ENCODE peak calls at places on chromosomes 11 and 22, in nine cellular contexts. T, E, J, B, G, Y, N, Q and W are unnamed samples.

GRCh38 chr11:116830184-116830912 is 641 bp downstream of the APOC3 start:
- DNase-seq in N (no peak), E (no peak), G (no peak), Y (no peak), Q (no peak), B (no peak), T (no peak), J (no peak), W (no peak)

GRCh38 chr11:66006134-66006890 is 4.0 kb downstream of the BANF1 start:
- DNase-seq in G (peak; percentile 64), T (no peak), N (no peak), Q (no peak), B (no peak), Y (no peak), E (no peak), J (no peak), W (no peak)

GRCh38 chr11:18115360-18116127 is 9.7 kb upstream of the SAAL1 start:
- DNase-seq in N (no peak), G (peak; percentile 89), Y (peak; percentile 33), J (no peak), Q (no peak), T (peak; percentile 51), B (peak; percentile 72), E (peak; percentile 77), W (peak; percentile 14)

GRCh38 chr11:587978-588380 is 11.7 kb downstream of the PHRF1 start:
- DNase-seq in J (no peak), N (no peak), T (peak; percentile 92), Q (peak; percentile 77), E (peak; percentile 79), Y (no peak), G (no peak), B (peak; percentile 86), W (no peak)

GRCh38 chr22:37316405-37316804 is 34.1 kb downstream of the CYTH4 start:
- DNase-seq in Q (no peak), Y (no peak), E (no peak), T (no peak), B (no peak), N (no peak), J (no peak), G (no peak), W (no peak)

GRCh38 chr22:49268924-49269323 is 558.7 kb downstream of the BRD1 start:
- DNase-seq in T (no peak), J (no peak), G (peak; percentile 51), Y (no peak), Q (no peak), B (no peak), N (no peak), E (no peak), W (no peak)

GRCh38 chr11:85947431-85948272 is 92.5 kb downstream of the CCDC83 start:
- DNase-seq in G (no peak), B (peak; percentile 60), Y (no peak), T (peak; percentile 26), E (no peak), Q (no peak), J (no peak), N (peak; percentile 74), W (peak; percentile 80)

GRCh38 chr11:69398529-69399492 is 82.7 kb upstream of the LINC01488 start:
- DNase-seq in J (no peak), T (no peak), Y (peak; percentile 6), G (no peak), N (peak; percentile 12), Q (no peak), E (peak; percentile 62), B (no peak), W (no peak)

GRCh38 chr11:34809191-34810106 is 106.7 kb downstream of the APIP start:
- DNase-seq in T (no peak), N (no peak), J (no peak), E (peak; percentile 89), Y (no peak), G (no peak), B (no peak), Q (no peak), W (no peak)

GRCh38 chr22:49300951-49301397 is 526.7 kb downstream of the BRD1 start:
- DNase-seq in T (no peak), Q (no peak), E (no peak), N (no peak), G (peak; percentile 20), Y (no peak), J (no peak), B (no peak), W (no peak)

GRCh38 chr22:43297246-43298061 is 45.7 kb downstream of the SCUBE1 start:
- DNase-seq in J (no peak), B (no peak), T (no peak), E (no peak), Y (peak; percentile 34), N (no peak), G (no peak), Q (no peak), W (no peak)

GRCh38 chr11:115612331-115612730 is 108.1 kb upstream of the CADM1 start:
- DNase-seq in T (no peak), Y (no peak), G (peak; percentile 78), J (no peak), E (no peak), N (no peak), Q (no peak), B (no peak), W (no peak)

GRCh38 chr11:133520707-133521106 is 11.6 kb downstream of the OPCML start:
- DNase-seq in Y (no peak), B (no peak), E (no peak), N (no peak), J (no peak), Q (no peak), G (no peak), T (no peak), W (no peak)

GRCh38 chr22:23273445-23274145 is 93.3 kb downstream of the BCR start:
- DNase-seq in J (no peak), G (no peak), Q (no peak), N (no peak), Y (no peak), B (no peak), E (peak; percentile 28), T (no peak), W (no peak)
- TF ChIP-seq CTCF in J (no peak), G (no peak), Q (no peak), N (no peak), Y (no peak), B (no peak), E (no peak), T (no peak), W (no peak)

GRCh38 chr11:31264834-31265233 is 104.7 kb downstream of the DCDC1 start:
- DNase-seq in Y (no peak), B (no peak), N (no peak), J (no peak), Q (no peak), T (no peak), G (no peak), E (no peak), W (no peak)
- TF ChIP-seq CTCF in Y (no peak), B (no peak), N (no peak), J (no peak), Q (no peak), T (no peak), G (peak; percentile 56), E (no peak), W (no peak)

DNA sequence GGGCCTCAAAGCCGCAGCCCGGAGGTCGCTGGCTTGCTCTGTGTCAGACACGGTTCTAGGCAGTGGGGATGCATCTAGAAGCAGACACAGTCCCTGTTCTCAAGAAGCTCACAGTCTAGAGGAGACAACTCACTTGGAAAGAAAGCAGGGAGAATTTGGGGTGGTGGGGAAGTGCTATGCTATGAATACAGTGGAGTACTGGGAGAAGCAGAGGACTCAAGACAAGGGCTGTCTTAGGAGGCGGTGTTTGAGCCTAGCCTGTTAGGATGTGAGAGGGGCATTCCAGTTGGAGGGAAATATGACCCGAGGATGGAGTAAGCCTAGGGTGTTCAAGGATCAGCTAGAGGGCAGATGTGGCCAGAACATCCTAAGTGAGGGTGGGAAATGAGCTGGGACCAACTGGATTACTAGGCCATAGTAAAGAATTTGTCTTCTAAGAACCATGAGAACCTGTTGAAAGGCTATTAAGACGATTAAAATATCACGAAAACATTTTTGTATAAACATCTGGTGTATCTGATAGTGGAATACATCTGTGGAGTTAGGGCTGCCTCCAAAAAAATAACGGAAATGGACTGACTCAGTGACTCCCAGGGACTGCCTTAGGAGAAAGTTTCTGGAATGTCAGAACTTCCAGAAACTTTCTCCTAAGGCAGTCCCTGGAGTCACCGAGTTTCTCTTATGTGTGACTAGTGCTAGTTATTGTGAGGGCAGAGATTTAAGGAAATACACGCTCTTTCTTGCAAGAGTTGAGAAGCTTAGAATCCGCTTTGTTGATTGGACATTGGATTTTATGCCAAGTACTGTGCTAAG is 1.1 kb upstream of the PITPNB start:
- DNase-seq in B (peak; percentile 74), G (peak; percentile 79), E (peak; percentile 37), Q (no peak), Y (peak; percentile 67), J (no peak), T (no peak), N (peak; percentile 24), W (peak; percentile 45)
- TF ChIP-seq CTCF in B (no peak), G (no peak), E (peak; percentile 14), Q (no peak), Y (peak; percentile 27), J (no peak), T (no peak), N (peak; percentile 1), W (no peak)

GRCh38 chr22:27032121-27032761 is 374.9 kb downstream of the MIAT start:
- DNase-seq in G (peak; percentile 95), N (no peak), Y (no peak), Q (no peak), E (peak; percentile 2), J (no peak), B (no peak), T (no peak), W (no peak)
- TF ChIP-seq CTCF in G (peak; percentile 81), N (peak; percentile 15), Y (no peak), Q (no peak), E (no peak), J (no peak), B (no peak), T (no peak), W (peak; percentile 38)

DNA sequence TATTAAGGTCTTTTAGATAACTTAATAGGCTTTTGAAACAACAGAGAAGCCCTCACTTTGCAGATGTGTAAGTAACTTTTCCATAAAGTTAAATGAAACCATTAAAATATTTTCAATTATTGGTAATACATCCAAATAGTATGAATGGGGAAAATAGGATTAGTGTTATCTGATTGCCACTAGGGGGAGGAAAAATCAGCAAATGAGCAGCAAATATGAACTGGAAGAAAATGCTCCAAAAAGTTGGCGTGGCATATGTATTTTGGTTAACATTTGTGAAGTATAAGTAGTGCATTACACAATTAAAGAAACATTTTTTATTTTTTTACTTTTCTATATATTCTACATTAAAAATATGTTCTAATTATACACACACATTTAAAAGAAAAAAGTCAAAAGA is 259.8 kb upstream of the ANO5 start:
- DNase-seq in G (no peak), T (no peak), N (no peak), Y (no peak), B (no peak), J (no peak), E (no peak), Q (no peak), W (no peak)
- TF ChIP-seq CTCF in G (peak; percentile 75), T (peak; percentile 17), N (no peak), Y (peak; percentile 50), B (peak; percentile 33), J (no peak), E (no peak), Q (peak; percentile 33), W (no peak)